ENCODE peak calls at places on chromosome 11, in nine cellular contexts. One of them, this sample, is unnamed.

GRCh38 chr11:75537740-75538139 is 12.0 kb upstream of the GDPD5 start:
- DNase-seq in AG10803: no peak
- DNase-seq in OCI-LY7: no peak
- DNase-seq in fibroblast of mammary gland: no peak
- DNase-seq in fibroblast of lung: no peak
- DNase-seq in Karpas-422: no peak
- DNase-seq in pancreas: no peak
- DNase-seq in A549: no peak
- DNase-seq in cardiac muscle cell: no peak
- DNase-seq in this sample: no peak

GRCh38 chr11:2779981-2780849 is 80.4 kb upstream of the KCNQ1OT1 start:
- DNase-seq in OCI-LY7: no peak
- DNase-seq in cardiac muscle cell: peak
- DNase-seq in Karpas-422: no peak
- DNase-seq in A549: no peak
- DNase-seq in pancreas: no peak
- DNase-seq in AG10803: no peak
- DNase-seq in fibroblast of mammary gland: no peak
- DNase-seq in fibroblast of lung: peak
- DNase-seq in this sample: peak

GRCh38 chr11:72789493-72790131 is 4.2 kb downstream of the STARD10 start:
- DNase-seq in cardiac muscle cell: peak
- DNase-seq in pancreas: no peak
- DNase-seq in fibroblast of mammary gland: peak
- DNase-seq in Karpas-422: no peak
- DNase-seq in OCI-LY7: no peak
- DNase-seq in AG10803: peak
- DNase-seq in A549: no peak
- DNase-seq in fibroblast of lung: peak
- DNase-seq in this sample: peak

GRCh38 chr11:114027396-114027795 is 32.1 kb upstream of the ZBTB16 start:
- DNase-seq in Karpas-422: no peak
- DNase-seq in pancreas: no peak
- DNase-seq in AG10803: no peak
- DNase-seq in OCI-LY7: no peak
- DNase-seq in cardiac muscle cell: no peak
- DNase-seq in fibroblast of lung: no peak
- DNase-seq in A549: no peak
- DNase-seq in fibroblast of mammary gland: no peak
- DNase-seq in this sample: no peak

GRCh38 chr11:61083601-61084147 is 18.6 kb upstream of the CD5 start:
- DNase-seq in AG10803: no peak
- DNase-seq in fibroblast of mammary gland: no peak
- DNase-seq in A549: no peak
- DNase-seq in fibroblast of lung: no peak
- DNase-seq in cardiac muscle cell: no peak
- DNase-seq in OCI-LY7: no peak
- DNase-seq in pancreas: no peak
- DNase-seq in Karpas-422: no peak
- DNase-seq in this sample: no peak

GRCh38 chr11:32885556-32885955 is 7.1 kb upstream of the QSER1 start:
- DNase-seq in fibroblast of lung: no peak
- DNase-seq in OCI-LY7: no peak
- DNase-seq in Karpas-422: no peak
- DNase-seq in A549: no peak
- DNase-seq in cardiac muscle cell: no peak
- DNase-seq in AG10803: no peak
- DNase-seq in pancreas: no peak
- DNase-seq in fibroblast of mammary gland: no peak
- DNase-seq in this sample: no peak

GRCh38 chr11:57752954-57753353 is 1.3 kb upstream of the BTBD18 start:
- DNase-seq in fibroblast of lung: no peak
- DNase-seq in pancreas: no peak
- DNase-seq in fibroblast of mammary gland: no peak
- DNase-seq in AG10803: no peak
- DNase-seq in A549: no peak
- DNase-seq in Karpas-422: no peak
- DNase-seq in cardiac muscle cell: no peak
- DNase-seq in OCI-LY7: no peak
- DNase-seq in this sample: no peak

GRCh38 chr11:94002226-94002625 is 18.9 kb upstream of the HEPHL1 start:
- DNase-seq in A549: no peak
- DNase-seq in Karpas-422: no peak
- DNase-seq in fibroblast of mammary gland: peak
- DNase-seq in cardiac muscle cell: no peak
- DNase-seq in AG10803: peak
- DNase-seq in fibroblast of lung: no peak
- DNase-seq in pancreas: no peak
- DNase-seq in OCI-LY7: no peak
- DNase-seq in this sample: no peak

GRCh38 chr11:69473520-69473894 is 8.0 kb upstream of the LINC01488 start:
- DNase-seq in Karpas-422: no peak
- DNase-seq in A549: no peak
- DNase-seq in fibroblast of mammary gland: no peak
- DNase-seq in OCI-LY7: no peak
- DNase-seq in cardiac muscle cell: no peak
- DNase-seq in fibroblast of lung: no peak
- DNase-seq in pancreas: no peak
- DNase-seq in AG10803: no peak
- DNase-seq in this sample: no peak

GRCh38 chr11:90251599-90251998 is 28.8 kb upstream of the CHORDC1 start:
- DNase-seq in AG10803: no peak
- DNase-seq in Karpas-422: no peak
- DNase-seq in cardiac muscle cell: no peak
- DNase-seq in fibroblast of lung: no peak
- DNase-seq in A549: no peak
- DNase-seq in fibroblast of mammary gland: no peak
- DNase-seq in pancreas: no peak
- DNase-seq in OCI-LY7: no peak
- DNase-seq in this sample: no peak

GRCh38 chr11:72012897-72013721 is 14.4 kb downstream of the IL18BP start:
- DNase-seq in OCI-LY7: no peak
- DNase-seq in A549: no peak
- DNase-seq in cardiac muscle cell: peak
- DNase-seq in fibroblast of mammary gland: peak
- DNase-seq in AG10803: peak
- DNase-seq in Karpas-422: no peak
- DNase-seq in pancreas: peak
- DNase-seq in fibroblast of lung: peak
- DNase-seq in this sample: no peak

GRCh38 chr11:93888026-93888425 is 37.6 kb upstream of the VSTM5 start:
- DNase-seq in fibroblast of mammary gland: no peak
- DNase-seq in pancreas: no peak
- DNase-seq in Karpas-422: no peak
- DNase-seq in AG10803: no peak
- DNase-seq in fibroblast of lung: no peak
- DNase-seq in OCI-LY7: no peak
- DNase-seq in cardiac muscle cell: no peak
- DNase-seq in A549: no peak
- DNase-seq in this sample: no peak

GRCh38 chr11:43282607-43283440 is 29.0 kb upstream of the API5 start:
- DNase-seq in A549: peak
- DNase-seq in pancreas: no peak
- DNase-seq in OCI-LY7: peak
- DNase-seq in fibroblast of lung: peak
- DNase-seq in AG10803: peak
- DNase-seq in cardiac muscle cell: peak
- DNase-seq in fibroblast of mammary gland: peak
- DNase-seq in Karpas-422: peak
- DNase-seq in this sample: peak

GRCh38 chr11:15327786-15328231 is 213.1 kb downstream of the INSC start:
- DNase-seq in fibroblast of lung: peak
- DNase-seq in OCI-LY7: peak
- DNase-seq in A549: peak
- DNase-seq in cardiac muscle cell: peak
- DNase-seq in Karpas-422: peak
- DNase-seq in fibroblast of mammary gland: peak
- DNase-seq in pancreas: peak
- DNase-seq in AG10803: peak
- DNase-seq in this sample: peak

GRCh38 chr11:107704432-107704831 is 7.4 kb downstream of the SLN start:
- DNase-seq in pancreas: no peak
- DNase-seq in fibroblast of lung: no peak
- DNase-seq in AG10803: peak
- DNase-seq in OCI-LY7: no peak
- DNase-seq in Karpas-422: no peak
- DNase-seq in cardiac muscle cell: no peak
- DNase-seq in A549: no peak
- DNase-seq in fibroblast of mammary gland: peak
- DNase-seq in this sample: no peak

GRCh38 chr11:128837627-128838026 is 29.5 kb downstream of the KCNJ1 start:
- DNase-seq in fibroblast of mammary gland: no peak
- DNase-seq in fibroblast of lung: no peak
- DNase-seq in pancreas: no peak
- DNase-seq in AG10803: no peak
- DNase-seq in OCI-LY7: peak
- DNase-seq in A549: no peak
- DNase-seq in cardiac muscle cell: peak
- DNase-seq in Karpas-422: no peak
- DNase-seq in this sample: no peak

GRCh38 chr11:74004694-74005615 is 3.9 kb downstream of the UCP3 start:
- DNase-seq in fibroblast of lung: no peak
- DNase-seq in cardiac muscle cell: no peak
- DNase-seq in OCI-LY7: peak
- DNase-seq in fibroblast of mammary gland: no peak
- DNase-seq in pancreas: no peak
- DNase-seq in AG10803: no peak
- DNase-seq in A549: no peak
- DNase-seq in Karpas-422: no peak
- DNase-seq in this sample: no peak

GRCh38 chr11:74007691-74008372 is 1.1 kb downstream of the UCP3 start:
- DNase-seq in Karpas-422: no peak
- DNase-seq in AG10803: no peak
- DNase-seq in pancreas: no peak
- DNase-seq in A549: no peak
- DNase-seq in fibroblast of mammary gland: no peak
- DNase-seq in fibroblast of lung: no peak
- DNase-seq in OCI-LY7: no peak
- DNase-seq in cardiac muscle cell: no peak
- DNase-seq in this sample: no peak

GRCh38 chr11:74005721-74006517 is 3.0 kb downstream of the UCP3 start:
- DNase-seq in fibroblast of mammary gland: no peak
- DNase-seq in Karpas-422: no peak
- DNase-seq in cardiac muscle cell: no peak
- DNase-seq in AG10803: no peak
- DNase-seq in A549: no peak
- DNase-seq in fibroblast of lung: no peak
- DNase-seq in pancreas: no peak
- DNase-seq in OCI-LY7: no peak
- DNase-seq in this sample: peak

GRCh38 chr11:74008373-74009229 is at the start of gene UCP3:
- DNase-seq in cardiac muscle cell: no peak
- DNase-seq in fibroblast of mammary gland: no peak
- DNase-seq in fibroblast of lung: no peak
- DNase-seq in OCI-LY7: no peak
- DNase-seq in AG10803: no peak
- DNase-seq in A549: no peak
- DNase-seq in Karpas-422: no peak
- DNase-seq in pancreas: no peak
- DNase-seq in this sample: no peak

GRCh38 chr11:74006743-74007304 is 2.1 kb downstream of the UCP3 start:
- DNase-seq in OCI-LY7: no peak
- DNase-seq in pancreas: no peak
- DNase-seq in fibroblast of lung: no peak
- DNase-seq in A549: no peak
- DNase-seq in AG10803: no peak
- DNase-seq in cardiac muscle cell: no peak
- DNase-seq in Karpas-422: no peak
- DNase-seq in fibroblast of mammary gland: no peak
- DNase-seq in this sample: no peak
- H3K4me3 ChIP-seq in OCI-LY7: no peak
- H3K4me3 ChIP-seq in pancreas: no peak
- H3K4me3 ChIP-seq in fibroblast of lung: no peak
- H3K4me3 ChIP-seq in A549: no peak
- H3K4me3 ChIP-seq in AG10803: no peak
- H3K4me3 ChIP-seq in cardiac muscle cell: no peak
- H3K4me3 ChIP-seq in Karpas-422: no peak
- H3K4me3 ChIP-seq in fibroblast of mammary gland: no peak
- H3K4me3 ChIP-seq in this sample: no peak

GRCh38 chr11:118059231-118059940 is 17.5 kb upstream of the TMPRSS4 start:
- DNase-seq in fibroblast of lung: no peak
- DNase-seq in fibroblast of mammary gland: no peak
- DNase-seq in Karpas-422: no peak
- DNase-seq in cardiac muscle cell: no peak
- DNase-seq in pancreas: no peak
- DNase-seq in OCI-LY7: no peak
- DNase-seq in AG10803: no peak
- DNase-seq in A549: no peak
- DNase-seq in this sample: no peak
- H3K4me3 ChIP-seq in fibroblast of lung: no peak
- H3K4me3 ChIP-seq in fibroblast of mammary gland: no peak
- H3K4me3 ChIP-seq in Karpas-422: no peak
- H3K4me3 ChIP-seq in cardiac muscle cell: no peak
- H3K4me3 ChIP-seq in pancreas: no peak
- H3K4me3 ChIP-seq in OCI-LY7: no peak
- H3K4me3 ChIP-seq in AG10803: no peak
- H3K4me3 ChIP-seq in A549: no peak
- H3K4me3 ChIP-seq in this sample: no peak

DNA sequence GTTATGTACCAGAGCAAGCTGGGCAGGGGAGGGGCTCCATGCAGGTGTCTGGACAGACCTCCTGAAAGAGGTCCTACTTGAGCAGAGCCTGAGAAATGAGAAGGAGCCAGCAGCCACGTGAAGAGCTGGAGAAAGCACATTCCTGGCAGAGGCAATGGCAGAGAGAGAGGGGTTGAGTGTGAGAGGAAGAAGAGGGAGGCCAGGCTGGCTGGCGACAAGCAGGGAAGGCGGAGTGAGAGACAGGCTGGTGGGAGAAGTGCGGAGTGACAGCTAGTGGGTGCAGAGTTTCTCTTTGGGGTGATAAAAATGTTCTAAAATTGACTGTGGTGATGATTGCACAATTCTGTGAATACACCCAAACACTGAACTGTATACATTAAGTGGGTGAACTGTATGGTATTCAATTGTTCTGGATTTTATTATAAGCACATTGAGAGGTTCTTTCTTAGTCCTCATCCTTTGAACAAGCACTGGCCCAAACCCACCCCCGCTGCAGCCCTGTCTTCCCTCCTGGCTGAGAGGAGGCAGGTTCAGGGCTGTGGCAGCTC is 29.4 kb downstream of the RPL27A start:
- DNase-seq in OCI-LY7: no peak
- DNase-seq in pancreas: no peak
- DNase-seq in A549: no peak
- DNase-seq in fibroblast of mammary gland: no peak
- DNase-seq in fibroblast of lung: no peak
- DNase-seq in Karpas-422: no peak
- DNase-seq in cardiac muscle cell: no peak
- DNase-seq in AG10803: no peak
- DNase-seq in this sample: no peak
- H3K4me3 ChIP-seq in OCI-LY7: no peak
- H3K4me3 ChIP-seq in pancreas: no peak
- H3K4me3 ChIP-seq in A549: no peak
- H3K4me3 ChIP-seq in fibroblast of mammary gland: no peak
- H3K4me3 ChIP-seq in fibroblast of lung: no peak
- H3K4me3 ChIP-seq in Karpas-422: no peak
- H3K4me3 ChIP-seq in cardiac muscle cell: no peak
- H3K4me3 ChIP-seq in AG10803: no peak
- H3K4me3 ChIP-seq in this sample: no peak

DNA sequence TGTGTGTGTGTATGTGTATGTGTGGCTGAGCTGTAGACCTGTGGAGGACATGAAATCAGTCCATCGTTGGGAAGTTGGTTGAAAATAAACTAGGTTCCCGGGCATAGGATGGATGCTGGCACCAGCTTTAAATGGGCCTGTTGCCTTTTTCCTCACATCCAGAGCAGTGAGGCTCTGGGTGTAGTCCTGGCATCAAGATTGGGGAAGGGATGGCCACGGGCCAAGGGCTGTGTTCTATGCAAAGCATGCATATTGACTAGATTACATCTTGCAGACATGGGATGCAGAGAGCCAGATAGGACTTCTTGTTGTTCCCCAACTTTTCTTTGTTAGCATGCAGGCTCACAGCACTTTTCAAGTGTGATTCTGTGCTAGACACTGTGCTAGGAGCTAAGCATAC is 302.0 kb upstream of the NCAM1 start:
- DNase-seq in A549: no peak
- DNase-seq in pancreas: no peak
- DNase-seq in Karpas-422: no peak
- DNase-seq in AG10803: no peak
- DNase-seq in fibroblast of lung: no peak
- DNase-seq in fibroblast of mammary gland: no peak
- DNase-seq in cardiac muscle cell: no peak
- DNase-seq in OCI-LY7: no peak
- DNase-seq in this sample: no peak
- H3K4me3 ChIP-seq in A549: no peak
- H3K4me3 ChIP-seq in pancreas: no peak
- H3K4me3 ChIP-seq in Karpas-422: no peak
- H3K4me3 ChIP-seq in AG10803: no peak
- H3K4me3 ChIP-seq in fibroblast of lung: no peak
- H3K4me3 ChIP-seq in fibroblast of mammary gland: no peak
- H3K4me3 ChIP-seq in cardiac muscle cell: no peak
- H3K4me3 ChIP-seq in OCI-LY7: no peak
- H3K4me3 ChIP-seq in this sample: no peak